ENCODE peak calls at places on chromosomes 4 and X, in seven cellular contexts. W, E, G, Q, J, P and B are unnamed samples.

GRCh38 chrX:16319929-16320328 is 152.6 kb downstream of the MAGEB17 start:
- DNase-seq in P (no peak), G (no peak), W (no peak), J (no peak), E (no peak), Q (no peak), B (no peak)

GRCh38 chr4:188127157-188127874 is 11.9 kb upstream of the TRIML1 start:
- DNase-seq in P (no peak), W (no peak), E (peak; percentile 29), G (no peak), Q (no peak), J (no peak), B (no peak)

GRCh38 chr4:102625232-102625930 is 124.2 kb downstream of the NFKB1 start:
- DNase-seq in J (peak; percentile 30), Q (peak; percentile 33), P (peak; percentile 84), G (no peak), W (peak; percentile 57), E (peak; percentile 77), B (peak; percentile 50)

GRCh38 chr4:145635117-145635516 is 15.9 kb downstream of the MMAA start:
- DNase-seq in G (no peak), Q (no peak), P (no peak), W (no peak), E (no peak), J (no peak), B (no peak)

GRCh38 chrX:10399152-10399741 is 221.1 kb downstream of the MID1 start:
- DNase-seq in J (no peak), G (no peak), E (peak; percentile 5), P (no peak), Q (no peak), W (no peak), B (no peak)

GRCh38 chrX:133250184-133251080 is 32.3 kb upstream of the TFDP3 start:
- DNase-seq in W (no peak), E (peak; percentile 2), G (no peak), J (no peak), Q (no peak), P (no peak), B (no peak)

GRCh38 chrX:29466441-29466840 is 748.9 kb upstream of the MAGEB2 start:
- DNase-seq in W (no peak), G (no peak), P (no peak), E (peak; percentile 15), Q (no peak), J (no peak), B (no peak)

GRCh38 chr4:181301735-181302380 is 941.3 kb upstream of the TENM3 start:
- DNase-seq in J (no peak), W (peak; percentile 47), G (no peak), P (no peak), E (peak; percentile 14), Q (peak; percentile 17), B (peak; percentile 73)

GRCh38 chr4:54784188-54784671 is 126.5 kb downstream of the KIT start:
- DNase-seq in E (peak; percentile 94), Q (peak; percentile 77), P (peak; percentile 76), G (peak; percentile 90), W (peak; percentile 51), J (no peak), B (no peak)

GRCh38 chrX:53186363-53186762 is 38.6 kb downstream of the KDM5C start:
- DNase-seq in W (no peak), P (no peak), Q (no peak), E (no peak), J (no peak), G (no peak), B (no peak)

GRCh38 chr4:21884615-21885014 is 64.0 kb downstream of the KCNIP4 start:
- DNase-seq in P (no peak), W (no peak), J (no peak), E (no peak), G (no peak), Q (no peak), B (no peak)

GRCh38 chrX:65985922-65986588 is 53.8 kb downstream of the VSIG4 start:
- DNase-seq in G (peak; percentile 46), Q (no peak), W (no peak), J (peak; percentile 15), P (peak; percentile 56), E (peak; percentile 64), B (peak; percentile 10)

GRCh38 chrX:106932960-106933537 is 12.8 kb downstream of the CLDN2 start:
- DNase-seq in Q (no peak), W (no peak), J (no peak), E (peak; percentile 80), P (no peak), G (no peak), B (no peak)

GRCh38 chr4:89121711-89122387 is 10.5 kb downstream of the TIGD2 start:
- DNase-seq in W (no peak), G (no peak), Q (no peak), E (peak; percentile 27), P (no peak), J (no peak), B (no peak)

GRCh38 chrX:74395556-74395955 is 25.7 kb upstream of the SLC16A2 start:
- DNase-seq in G (no peak), P (no peak), E (no peak), Q (no peak), J (no peak), W (no peak), B (no peak)

GRCh38 chrX:153333271-153333670 is 682 bp upstream of the ZNF275 start:
- DNase-seq in P (no peak), Q (no peak), G (no peak), J (no peak), W (no peak), E (peak; percentile 55), B (no peak)

GRCh38 chrX:2351999-2352995 is 148.5 kb downstream of the DHRSX start:
- DNase-seq in W (no peak), P (no peak), G (no peak), E (peak; percentile 73), Q (peak; percentile 20), J (no peak), B (no peak)

GRCh38 chrX:21885568-21885967 is 29.8 kb downstream of the YY2 start:
- DNase-seq in P (no peak), J (no peak), Q (no peak), E (peak; percentile 61), G (no peak), W (no peak), B (no peak)

GRCh38 chr4:21113496-21114213 is 413.4 kb downstream of the PACRGL start:
- DNase-seq in Q (no peak), J (peak; percentile 54), W (no peak), G (no peak), E (peak; percentile 69), P (no peak), B (no peak)

GRCh38 chrX:134803551-134804183 is 145.4 kb upstream of the PLAC1 start:
- DNase-seq in J (no peak), Q (no peak), E (no peak), P (no peak), W (no peak), G (no peak), B (no peak)

DNA sequence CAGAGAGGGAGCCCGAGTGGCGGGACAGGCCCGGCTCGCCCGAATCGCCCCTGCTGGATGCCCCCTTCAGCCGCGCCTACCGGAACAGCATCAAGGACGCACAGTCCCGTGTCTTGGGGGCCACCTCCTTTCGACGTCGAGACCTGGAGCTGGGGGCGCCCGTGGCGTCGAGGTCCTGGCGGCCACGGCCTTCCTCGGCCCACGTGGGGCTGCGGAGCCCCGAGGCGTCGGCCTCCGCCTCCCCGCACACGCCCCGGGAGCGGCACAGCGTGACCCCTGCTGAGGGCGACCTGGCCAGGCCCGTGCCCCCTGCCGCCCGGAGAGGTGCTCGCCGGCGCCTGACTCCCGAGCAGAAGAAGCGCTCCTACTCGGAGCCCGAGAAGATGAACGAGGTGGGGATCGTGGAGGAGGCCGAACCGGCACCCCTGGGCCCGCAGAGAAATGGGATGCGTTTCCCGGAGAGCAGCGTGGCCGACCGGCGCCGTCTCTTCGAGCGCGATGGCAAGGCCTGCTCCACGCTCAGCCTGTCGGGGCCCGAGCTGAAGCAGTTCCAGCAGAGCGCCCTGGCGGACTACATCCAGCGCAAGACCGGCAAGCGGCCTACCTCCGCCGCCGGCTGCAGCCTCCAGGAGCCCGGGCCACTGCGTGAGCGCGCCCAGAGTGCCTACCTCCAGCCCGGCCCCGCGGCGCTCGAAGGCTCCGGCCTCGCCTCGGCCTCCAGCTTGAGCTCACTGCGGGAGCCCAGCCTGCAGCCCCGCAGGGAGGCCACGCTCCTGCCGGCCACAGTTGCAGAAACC is 156.9 kb downstream of the SOWAHB start:
- DNase-seq in E (no peak), P (peak; percentile 71), G (no peak), W (no peak), J (no peak), Q (no peak), B (no peak)
- H3K4me3 ChIP-seq in E (no peak overlapping the region), P (no peak overlapping the region), G (no peak overlapping the region), W (no peak overlapping the region), J (no peak overlapping the region), Q (no peak overlapping the region), B (no peak overlapping the region)

DNA sequence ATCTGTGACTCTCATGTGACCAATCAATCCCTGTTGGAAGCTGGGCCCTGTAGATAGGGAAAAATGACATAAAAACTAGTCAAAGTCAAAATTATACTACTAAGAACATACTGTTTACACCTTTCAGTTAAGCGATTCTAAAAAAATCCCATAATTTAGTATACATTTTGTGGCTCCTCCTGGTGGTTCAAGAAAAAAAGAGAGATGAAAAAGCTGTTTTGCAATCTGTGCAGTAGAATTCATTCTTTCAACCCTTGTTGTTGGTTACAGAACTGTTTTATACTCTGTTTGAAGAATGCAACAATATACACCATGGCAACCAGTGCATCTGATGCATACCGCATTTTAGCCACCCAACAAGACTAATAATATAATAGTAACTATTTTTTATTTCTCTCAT is 66.8 kb upstream of the ANK2 start:
- DNase-seq in E (peak; percentile 1), Q (no peak), P (no peak), G (no peak), W (no peak), J (no peak), B (no peak)
- TF ChIP-seq CTCF in E (peak; percentile 2), Q (no peak), P (no peak), G (no peak), W (no peak), J (peak; percentile 19), B (no peak)

DNA sequence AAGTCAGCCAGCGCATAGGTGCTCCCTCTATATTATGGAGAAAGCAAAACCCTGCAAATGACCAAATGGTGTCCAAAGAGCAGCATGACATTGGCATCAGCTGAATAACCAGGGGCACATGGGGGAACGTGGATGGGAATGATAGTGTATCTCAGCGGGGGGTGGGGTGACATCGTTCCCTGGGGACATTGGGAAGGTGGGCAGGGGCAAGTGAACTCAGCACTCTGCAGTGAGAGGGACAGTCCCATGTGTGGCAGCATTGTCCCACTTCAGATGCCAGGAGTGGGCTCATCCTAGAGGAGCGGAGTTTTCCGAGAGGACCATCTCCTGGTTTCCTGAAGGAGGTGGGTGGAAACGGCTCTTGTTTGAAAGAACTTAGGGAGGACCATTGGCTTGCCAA is 64.8 kb downstream of the NELFA start:
- DNase-seq in Q (no peak), E (no peak), J (no peak), W (no peak), G (no peak), P (no peak), B (no peak)
- H3K27ac ChIP-seq in Q (no peak overlapping the region), E (no peak overlapping the region), J (no peak overlapping the region), W (no peak overlapping the region), G (no peak overlapping the region), P (no peak overlapping the region), B (no peak overlapping the region)

DNA sequence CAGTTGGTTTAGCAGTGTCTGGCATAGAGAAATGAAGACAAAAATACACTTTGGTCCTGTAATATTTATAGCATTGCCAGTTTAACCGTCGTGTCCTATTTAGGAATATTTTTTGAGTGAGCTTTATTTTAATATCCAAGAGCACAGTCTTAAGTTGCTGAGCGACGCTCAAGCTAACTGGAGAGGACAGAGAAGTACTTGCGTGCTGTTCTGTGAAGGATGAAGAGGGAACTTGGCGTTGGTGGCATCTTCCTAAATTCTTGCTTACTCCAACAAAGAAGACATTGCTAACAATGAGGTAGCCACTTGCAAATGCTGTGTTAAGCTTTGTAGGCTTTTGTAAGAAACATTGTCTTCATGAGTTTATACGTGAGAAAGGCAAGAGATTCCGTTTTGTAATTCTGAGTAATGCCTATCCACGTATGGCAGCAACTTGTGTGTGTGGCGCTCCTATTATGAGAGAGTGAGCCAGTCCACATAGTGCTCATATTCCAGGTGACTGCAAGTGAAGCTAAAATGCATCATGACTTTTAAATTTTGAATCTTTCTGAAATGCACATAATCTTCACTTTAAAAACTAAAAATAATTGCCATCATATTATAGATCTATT is 50.6 kb downstream of the SYNPO2 start:
- DNase-seq in G (no peak), W (no peak), Q (no peak), E (no peak), P (no peak), J (no peak), B (no peak)
- H3K4me3 ChIP-seq in G (no peak overlapping the region), W (no peak overlapping the region), Q (peak overlapping the region; percentile 19), E (no peak overlapping the region), P (no peak overlapping the region), J (no peak overlapping the region), B (no peak overlapping the region)